ENCODE peak calls at places on chromosomes 5 and 9, in nine cellular contexts. One of them, this sample, is unnamed. For H3K36me3 and H3K9me3, the result is how much of the 10 kb centered on the place peaks cover.

GRCh38 chr5:74167206-74167929 is 473.2 kb downstream of the ENC1 start:
- DNase-seq in tibial artery: no peak
- DNase-seq in effector memory CD4-positive, alpha-beta T cell: no peak
- DNase-seq in keratinocyte: no peak
- DNase-seq in BE2C: no peak
- DNase-seq in HCT116: no peak
- DNase-seq in breast epithelium: no peak
- DNase-seq in ovary: no peak
- DNase-seq in heart left ventricle: no peak
- DNase-seq in this sample: no peak

GRCh38 chr5:150061538-150061995 is 24.8 kb downstream of the CSF1R start:
- DNase-seq in breast epithelium: no peak
- DNase-seq in BE2C: no peak
- DNase-seq in effector memory CD4-positive, alpha-beta T cell: no peak
- DNase-seq in HCT116: no peak
- DNase-seq in heart left ventricle: no peak
- DNase-seq in tibial artery: peak
- DNase-seq in ovary: no peak
- DNase-seq in keratinocyte: no peak
- DNase-seq in this sample: no peak

GRCh38 chr9:75069171-75069570 is 18.8 kb downstream of the NMRK1 start:
- DNase-seq in breast epithelium: no peak
- DNase-seq in keratinocyte: no peak
- DNase-seq in effector memory CD4-positive, alpha-beta T cell: no peak
- DNase-seq in ovary: no peak
- DNase-seq in HCT116: no peak
- DNase-seq in BE2C: no peak
- DNase-seq in tibial artery: no peak
- DNase-seq in heart left ventricle: no peak
- DNase-seq in this sample: no peak

GRCh38 chr5:92917044-92917443 is 664.0 kb downstream of the NR2F1-AS1 start:
- DNase-seq in ovary: no peak
- DNase-seq in BE2C: no peak
- DNase-seq in tibial artery: no peak
- DNase-seq in breast epithelium: no peak
- DNase-seq in heart left ventricle: no peak
- DNase-seq in effector memory CD4-positive, alpha-beta T cell: no peak
- DNase-seq in keratinocyte: no peak
- DNase-seq in HCT116: no peak
- DNase-seq in this sample: no peak

GRCh38 chr5:83095973-83096539 is 18.7 kb downstream of the XRCC4 start:
- DNase-seq in keratinocyte: peak
- DNase-seq in effector memory CD4-positive, alpha-beta T cell: no peak
- DNase-seq in HCT116: peak
- DNase-seq in ovary: no peak
- DNase-seq in heart left ventricle: no peak
- DNase-seq in breast epithelium: no peak
- DNase-seq in tibial artery: peak
- DNase-seq in BE2C: peak
- DNase-seq in this sample: peak

GRCh38 chr9:105232207-105232606 is 12.2 kb upstream of the SLC44A1 start:
- DNase-seq in HCT116: no peak
- DNase-seq in breast epithelium: no peak
- DNase-seq in effector memory CD4-positive, alpha-beta T cell: no peak
- DNase-seq in keratinocyte: no peak
- DNase-seq in heart left ventricle: no peak
- DNase-seq in BE2C: no peak
- DNase-seq in tibial artery: no peak
- DNase-seq in ovary: no peak
- DNase-seq in this sample: no peak

GRCh38 chr5:23024470-23024869 is 171.3 kb upstream of the CDH12 start:
- DNase-seq in heart left ventricle: no peak
- DNase-seq in keratinocyte: no peak
- DNase-seq in BE2C: no peak
- DNase-seq in tibial artery: no peak
- DNase-seq in effector memory CD4-positive, alpha-beta T cell: no peak
- DNase-seq in ovary: no peak
- DNase-seq in HCT116: no peak
- DNase-seq in breast epithelium: no peak
- DNase-seq in this sample: no peak

GRCh38 chr9:23830459-23830805 is 4.4 kb upstream of the ELAVL2 start:
- DNase-seq in HCT116: no peak
- DNase-seq in tibial artery: no peak
- DNase-seq in keratinocyte: no peak
- DNase-seq in heart left ventricle: no peak
- DNase-seq in ovary: no peak
- DNase-seq in BE2C: no peak
- DNase-seq in effector memory CD4-positive, alpha-beta T cell: no peak
- DNase-seq in breast epithelium: no peak
- DNase-seq in this sample: no peak

GRCh38 chr5:170485606-170485911 is 18.3 kb upstream of the KCNIP1 start:
- DNase-seq in heart left ventricle: no peak
- DNase-seq in BE2C: no peak
- DNase-seq in tibial artery: no peak
- DNase-seq in keratinocyte: no peak
- DNase-seq in breast epithelium: no peak
- DNase-seq in HCT116: no peak
- DNase-seq in ovary: no peak
- DNase-seq in effector memory CD4-positive, alpha-beta T cell: no peak
- DNase-seq in this sample: no peak

GRCh38 chr9:12516573-12516972 is 176.6 kb upstream of the TYRP1 start:
- DNase-seq in tibial artery: no peak
- DNase-seq in breast epithelium: no peak
- DNase-seq in keratinocyte: no peak
- DNase-seq in BE2C: no peak
- DNase-seq in heart left ventricle: no peak
- DNase-seq in ovary: no peak
- DNase-seq in effector memory CD4-positive, alpha-beta T cell: no peak
- DNase-seq in HCT116: no peak
- DNase-seq in this sample: no peak

GRCh38 chr9:129102791-129103594 is 7.6 kb downstream of the CRAT start:
- DNase-seq in ovary: no peak
- DNase-seq in breast epithelium: no peak
- DNase-seq in keratinocyte: no peak
- DNase-seq in tibial artery: no peak
- DNase-seq in heart left ventricle: peak
- DNase-seq in HCT116: peak
- DNase-seq in BE2C: peak
- DNase-seq in effector memory CD4-positive, alpha-beta T cell: no peak
- DNase-seq in this sample: no peak

DNA sequence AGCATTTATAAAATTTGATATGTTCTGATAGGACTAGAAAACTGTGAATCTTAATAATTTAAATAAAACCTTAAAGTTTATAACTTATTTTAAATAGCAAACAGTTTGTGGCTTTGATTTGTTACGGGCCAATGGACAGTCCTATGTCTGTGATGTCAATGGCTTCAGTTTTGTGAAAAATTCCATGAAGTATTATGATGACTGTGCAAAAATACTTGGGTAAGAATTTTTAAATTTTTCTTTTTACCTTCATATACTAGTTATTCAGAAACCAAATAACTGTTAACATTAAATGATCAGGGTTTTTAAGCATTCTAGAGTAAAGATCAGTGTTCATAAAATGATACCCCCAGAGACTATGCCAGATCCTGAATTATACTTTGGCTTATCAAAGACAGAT is 31.1 kb downstream of the PPIP5K2 start:
- DNase-seq in BE2C: no peak
- DNase-seq in HCT116: no peak
- DNase-seq in heart left ventricle: no peak
- DNase-seq in effector memory CD4-positive, alpha-beta T cell: no peak
- DNase-seq in keratinocyte: no peak
- DNase-seq in breast epithelium: no peak
- DNase-seq in ovary: no peak
- DNase-seq in tibial artery: no peak
- DNase-seq in this sample: no peak
- H3K36me3 ChIP-seq in BE2C: under half
- H3K36me3 ChIP-seq in HCT116: under half
- H3K36me3 ChIP-seq in heart left ventricle: half or more
- H3K36me3 ChIP-seq in effector memory CD4-positive, alpha-beta T cell: under half
- H3K36me3 ChIP-seq in keratinocyte: under half
- H3K36me3 ChIP-seq in breast epithelium: under half
- H3K36me3 ChIP-seq in ovary: under half
- H3K36me3 ChIP-seq in tibial artery: half or more
- H3K36me3 ChIP-seq in this sample: under half

GRCh38 chr5:142295960-142296860 is 28.6 kb downstream of the SPRY4 start:
- DNase-seq in breast epithelium: no peak
- DNase-seq in tibial artery: no peak
- DNase-seq in heart left ventricle: no peak
- DNase-seq in keratinocyte: no peak
- DNase-seq in effector memory CD4-positive, alpha-beta T cell: no peak
- DNase-seq in BE2C: no peak
- DNase-seq in HCT116: no peak
- DNase-seq in ovary: no peak
- DNase-seq in this sample: no peak

GRCh38 chr5:142293486-142293885 is 31.3 kb downstream of the SPRY4 start:
- DNase-seq in ovary: no peak
- DNase-seq in breast epithelium: no peak
- DNase-seq in heart left ventricle: no peak
- DNase-seq in effector memory CD4-positive, alpha-beta T cell: no peak
- DNase-seq in tibial artery: no peak
- DNase-seq in HCT116: no peak
- DNase-seq in keratinocyte: no peak
- DNase-seq in BE2C: no peak
- DNase-seq in this sample: no peak

GRCh38 chr5:142295084-142295758 is 29.6 kb downstream of the SPRY4 start:
- DNase-seq in ovary: no peak
- DNase-seq in heart left ventricle: peak
- DNase-seq in breast epithelium: no peak
- DNase-seq in HCT116: no peak
- DNase-seq in effector memory CD4-positive, alpha-beta T cell: no peak
- DNase-seq in tibial artery: no peak
- DNase-seq in BE2C: peak
- DNase-seq in keratinocyte: no peak
- DNase-seq in this sample: no peak

GRCh38 chr5:142298789-142299188 is 26.0 kb downstream of the SPRY4 start:
- DNase-seq in effector memory CD4-positive, alpha-beta T cell: no peak
- DNase-seq in breast epithelium: no peak
- DNase-seq in ovary: no peak
- DNase-seq in HCT116: no peak
- DNase-seq in heart left ventricle: no peak
- DNase-seq in tibial artery: no peak
- DNase-seq in BE2C: no peak
- DNase-seq in keratinocyte: no peak
- DNase-seq in this sample: no peak

DNA sequence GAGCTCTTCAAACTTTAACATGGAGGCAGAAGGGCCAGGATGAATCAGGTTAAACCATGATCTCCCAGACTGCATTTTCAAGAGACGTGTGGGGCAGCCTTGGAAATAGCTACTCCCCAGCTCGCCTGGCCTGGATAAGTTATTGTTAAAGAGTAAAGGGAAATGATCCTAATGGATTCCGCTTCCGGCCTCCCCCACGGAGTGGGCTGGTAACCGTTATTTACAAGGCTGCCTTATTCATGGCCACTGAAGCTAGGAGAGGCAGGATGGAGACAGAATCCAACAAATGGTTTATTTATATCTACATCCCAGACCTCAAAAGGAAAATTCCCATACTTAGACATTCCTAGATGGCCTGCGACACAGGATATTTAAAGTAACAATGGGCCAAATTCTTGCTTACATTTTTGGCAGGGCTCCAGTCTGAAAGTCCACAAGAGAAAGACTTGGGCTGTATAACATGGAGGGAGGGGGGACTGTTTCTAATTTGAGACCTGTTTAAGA is 27.9 kb downstream of the SPRY4 start:
- DNase-seq in effector memory CD4-positive, alpha-beta T cell: no peak
- DNase-seq in tibial artery: no peak
- DNase-seq in keratinocyte: no peak
- DNase-seq in HCT116: no peak
- DNase-seq in heart left ventricle: peak
- DNase-seq in ovary: no peak
- DNase-seq in breast epithelium: no peak
- DNase-seq in BE2C: no peak
- DNase-seq in this sample: peak
- H3K4me3 ChIP-seq in effector memory CD4-positive, alpha-beta T cell: no peak
- H3K4me3 ChIP-seq in tibial artery: no peak
- H3K4me3 ChIP-seq in keratinocyte: no peak
- H3K4me3 ChIP-seq in HCT116: no peak
- H3K4me3 ChIP-seq in heart left ventricle: no peak
- H3K4me3 ChIP-seq in ovary: no peak
- H3K4me3 ChIP-seq in breast epithelium: no peak
- H3K4me3 ChIP-seq in BE2C: no peak
- H3K4me3 ChIP-seq in this sample: no peak

GRCh38 chr9:137972355-137972987 is 94.9 kb downstream of the CACNA1B start:
- DNase-seq in heart left ventricle: no peak
- DNase-seq in tibial artery: peak
- DNase-seq in keratinocyte: no peak
- DNase-seq in breast epithelium: no peak
- DNase-seq in ovary: no peak
- DNase-seq in HCT116: no peak
- DNase-seq in BE2C: no peak
- DNase-seq in effector memory CD4-positive, alpha-beta T cell: no peak
- DNase-seq in this sample: no peak
- H3K9me3 ChIP-seq in heart left ventricle: under half
- H3K9me3 ChIP-seq in tibial artery: under half
- H3K9me3 ChIP-seq in keratinocyte: under half
- H3K9me3 ChIP-seq in breast epithelium: under half
- H3K9me3 ChIP-seq in ovary: under half
- H3K9me3 ChIP-seq in HCT116: under half
- H3K9me3 ChIP-seq in BE2C: under half
- H3K9me3 ChIP-seq in effector memory CD4-positive, alpha-beta T cell: under half
- H3K9me3 ChIP-seq in this sample: under half

DNA sequence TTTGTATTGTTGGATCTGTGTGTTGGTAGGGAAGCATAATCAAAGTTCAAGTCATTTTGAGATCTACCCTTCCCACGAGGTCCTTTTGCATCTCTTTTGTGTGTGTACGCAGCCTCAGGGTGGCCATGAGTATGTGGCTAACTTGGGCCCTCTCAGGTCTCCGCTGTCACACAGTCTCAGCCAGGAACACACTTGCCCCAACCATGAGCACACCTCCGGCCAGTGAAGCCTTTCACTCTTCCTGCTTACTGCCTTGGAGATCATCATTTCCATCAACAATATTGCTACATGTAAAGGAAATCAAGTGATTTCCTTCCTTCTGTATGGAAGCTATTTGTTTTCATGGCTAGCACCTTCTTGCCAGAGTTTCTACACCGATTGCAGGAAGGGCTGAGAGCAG is 13.9 kb downstream of the ZNF346 start:
- DNase-seq in breast epithelium: no peak
- DNase-seq in heart left ventricle: no peak
- DNase-seq in tibial artery: no peak
- DNase-seq in effector memory CD4-positive, alpha-beta T cell: no peak
- DNase-seq in ovary: no peak
- DNase-seq in keratinocyte: no peak
- DNase-seq in BE2C: no peak
- DNase-seq in HCT116: no peak
- DNase-seq in this sample: no peak
- H3K36me3 ChIP-seq in breast epithelium: under half
- H3K36me3 ChIP-seq in heart left ventricle: under half
- H3K36me3 ChIP-seq in tibial artery: under half
- H3K36me3 ChIP-seq in effector memory CD4-positive, alpha-beta T cell: under half
- H3K36me3 ChIP-seq in ovary: under half
- H3K36me3 ChIP-seq in keratinocyte: under half
- H3K36me3 ChIP-seq in BE2C: under half
- H3K36me3 ChIP-seq in HCT116: under half
- H3K36me3 ChIP-seq in this sample: under half